ENCODE peak calls at places on chromosome 12, in five cellular contexts. R, F, M, N and V are unnamed samples.

GRCh38 chr12:29883558-29883957 is 99.8 kb upstream of the TMTC1 start:
- DNase-seq in R (no peak), F (no peak), M (no peak), N (no peak), V (no peak)

GRCh38 chr12:18323159-18323558 is 61.8 kb downstream of the PIK3C2G start:
- DNase-seq in R (no peak), F (no peak), M (no peak), N (no peak), V (no peak)

GRCh38 chr12:22588817-22589216 is 36.2 kb upstream of the ETNK1 start:
- DNase-seq in R (no peak), F (peak; percentile 75), M (no peak), N (no peak), V (no peak)

GRCh38 chr12:91542048-91542447 is 359.4 kb upstream of the DCN start:
- DNase-seq in R (no peak), F (no peak), M (peak; percentile 21), N (no peak), V (no peak)

GRCh38 chr12:22467190-22467589 is 77.2 kb downstream of the C2CD5 start:
- DNase-seq in R (no peak), F (no peak), M (no peak), N (no peak), V (no peak)

GRCh38 chr12:70619471-70620152 is 17.6 kb downstream of the PTPRB start:
- DNase-seq in R (no peak), F (no peak), M (no peak), N (no peak), V (no peak)

GRCh38 chr12:11765817-11766794 is 116.6 kb downstream of the ETV6 start:
- DNase-seq in R (no peak), F (no peak), M (peak; percentile 26), N (peak; percentile 78), V (peak; percentile 43)

GRCh38 chr12:109356586-109356985 is 8.9 kb downstream of the MYO1H start:
- DNase-seq in R (no peak), F (no peak), M (no peak), N (no peak), V (peak; percentile 56)

GRCh38 chr12:90327783-90328743 is 619.4 kb upstream of the ATP2B1 start:
- DNase-seq in R (no peak), F (no peak), M (no peak), N (peak; percentile 89), V (no peak)

GRCh38 chr12:116454950-116455447 is 104.2 kb upstream of the MAP1LC3B2 start:
- DNase-seq in R (no peak), F (no peak), M (no peak), N (peak; percentile 83), V (no peak)

GRCh38 chr12:31965090-31965489 is 5.9 kb downstream of the RESF1 start:
- DNase-seq in R (no peak), F (no peak), M (no peak), N (no peak), V (no peak)

GRCh38 chr12:57839996-57840395 is 6.5 kb downstream of the CTDSP2 start:
- DNase-seq in R (no peak), F (no peak), M (no peak), N (no peak), V (no peak)

GRCh38 chr12:64633940-64634337 is 23.6 kb downstream of the RASSF3 start:
- DNase-seq in R (no peak), F (peak; percentile 70), M (no peak), N (peak; percentile 80), V (no peak)

GRCh38 chr12:110813298-110813697 is 33.5 kb upstream of the CCDC63 start:
- DNase-seq in R (peak; percentile 91), F (no peak), M (no peak), N (no peak), V (peak; percentile 22)

GRCh38 chr12:13124661-13125505 is 21.4 kb upstream of the GSG1 start:
- DNase-seq in R (no peak), F (no peak), M (no peak), N (peak; percentile 89), V (peak; percentile 49)

GRCh38 chr12:75969768-75970167 is 61.8 kb downstream of the PHLDA1 start:
- DNase-seq in R (no peak), F (no peak), M (no peak), N (no peak), V (no peak)

GRCh38 chr12:97760601-97761000 is 298.0 kb downstream of the RMST start:
- DNase-seq in R (no peak), F (no peak), M (no peak), N (no peak), V (no peak)

GRCh38 chr12:98154850-98155249 is 360.5 kb upstream of the TMPO start:
- DNase-seq in R (peak; percentile 66), F (peak; percentile 12), M (peak; percentile 49), N (peak; percentile 57), V (peak; percentile 28)

GRCh38 chr12:100927825-100928224 is 133.2 kb downstream of the ANO4 start:
- DNase-seq in R (no peak), F (no peak), M (no peak), N (no peak), V (no peak)

GRCh38 chr12:66453837-66454236 is 151.5 kb downstream of the HELB start:
- DNase-seq in R (no peak), F (no peak), M (no peak), N (no peak), V (no peak)

GRCh38 chr12:126157575-126157966 is 1092.3 kb downstream of the AACS start:
- DNase-seq in R (no peak), F (no peak), M (peak; percentile 8), N (no peak), V (no peak)

GRCh38 chr12:12323606-12324005 is 26.4 kb downstream of the MANSC1 start:
- DNase-seq in R (no peak), F (no peak), M (no peak), N (no peak), V (no peak)

GRCh38 chr12:116333402-116333801 is 55.9 kb upstream of the MED13L start:
- DNase-seq in R (no peak), F (no peak), M (no peak), N (no peak), V (no peak)

GRCh38 chr12:50221228-50222008 is 54.2 kb upstream of the CERS5 start:
- DNase-seq in R (peak; percentile 16), F (peak; percentile 13), M (no peak), N (peak; percentile 78), V (peak; percentile 96)